ENCODE peak calls at places on chromosomes 7 and 10, in seven cellular contexts. L is left lung, C is A549, H is fibroblast of lung, K is pancreas, D is HCT116, F is tibial nerve. V is an unnamed sample. For H3K4me1, the result is how much of the 10 kb centered on the place peaks cover.

GRCh38 chr10:126187399-126187798 is 200.9 kb downstream of the ADAM12 start:
- DNase-seq in L (no peak), C (no peak), H (no peak), K (no peak), D (no peak), F (no peak), V (no peak)

GRCh38 chr7:111532625-111533024 is 29.7 kb downstream of the IMMP2L start:
- DNase-seq in L (no peak), C (no peak), H (no peak), K (no peak), D (no peak), F (no peak), V (no peak)

GRCh38 chr10:78053201-78053868 is 19.7 kb downstream of the RPS24 start:
- DNase-seq in L (no peak), C (no peak), H (peak), K (no peak), D (no peak), F (no peak), V (peak)

GRCh38 chr10:21172774-21173432 is 275.8 kb upstream of the NEBL start:
- DNase-seq in L (peak), C (peak), H (peak), K (peak), D (no peak), F (peak), V (no peak)

GRCh38 chr7:149824301-149824741 is 13.9 kb upstream of the ZNF862 start:
- DNase-seq in L (peak), C (no peak), H (no peak), K (peak), D (no peak), F (no peak), V (no peak)

GRCh38 chr7:150405584-150406310 is 26.6 kb downstream of the ZNF775 start:
- DNase-seq in L (peak), C (peak), H (no peak), K (peak), D (no peak), F (peak), V (no peak)

GRCh38 chr10:22742678-22743077 is 28.3 kb upstream of the PIP4K2A start:
- DNase-seq in L (no peak), C (no peak), H (no peak), K (no peak), D (no peak), F (no peak), V (no peak)

GRCh38 chr7:83876593-83876992 is 227.7 kb upstream of the SEMA3E start:
- DNase-seq in L (no peak), C (no peak), H (peak), K (no peak), D (no peak), F (no peak), V (peak)

GRCh38 chr7:64889686-64890162 is 13.3 kb upstream of the ZNF273 start:
- DNase-seq in L (no peak), C (no peak), H (no peak), K (no peak), D (no peak), F (no peak), V (no peak)

GRCh38 chr10:23190872-23191763 is 994 bp upstream of the PTF1A start:
- DNase-seq in L (no peak), C (no peak), H (no peak), K (no peak), D (no peak), F (no peak), V (no peak)

GRCh38 chr7:30074422-30075030 is 46.3 kb downstream of the PLEKHA8 start:
- DNase-seq in L (no peak), C (no peak), H (peak), K (no peak), D (peak), F (no peak), V (peak)

GRCh38 chr7:27526991-27527722 is 135.5 kb downstream of the HIBADH start:
- DNase-seq in L (no peak), C (no peak), H (no peak), K (no peak), D (no peak), F (peak), V (no peak)

GRCh38 chr10:32911285-32912016 is 46.6 kb downstream of the ITGB1 start:
- DNase-seq in L (no peak), C (no peak), H (no peak), K (no peak), D (no peak), F (no peak), V (no peak)

GRCh38 chr7:90188281-90188680 is 23.3 kb upstream of the STEAP2 start:
- DNase-seq in L (no peak), C (no peak), H (no peak), K (no peak), D (no peak), F (no peak), V (no peak)

GRCh38 chr7:73681031-73681430 is 2.2 kb downstream of the DNAJC30 start:
- DNase-seq in L (no peak), C (no peak), H (peak), K (no peak), D (no peak), F (no peak), V (peak)

GRCh38 chr7:73685311-73685710 is 1.9 kb downstream of the BUD23 start:
- DNase-seq in L (no peak), C (no peak), H (no peak), K (no peak), D (no peak), F (no peak), V (no peak)

GRCh38 chr7:73683916-73684693 is 708 bp downstream of the BUD23 start:
- DNase-seq in L (no peak), C (no peak), H (peak), K (no peak), D (no peak), F (no peak), V (no peak)

GRCh38 chr7:73682745-73683055 is 553 bp downstream of the DNAJC30 start:
- DNase-seq in L (peak), C (no peak), H (no peak), K (peak), D (no peak), F (no peak), V (no peak)

DNA sequence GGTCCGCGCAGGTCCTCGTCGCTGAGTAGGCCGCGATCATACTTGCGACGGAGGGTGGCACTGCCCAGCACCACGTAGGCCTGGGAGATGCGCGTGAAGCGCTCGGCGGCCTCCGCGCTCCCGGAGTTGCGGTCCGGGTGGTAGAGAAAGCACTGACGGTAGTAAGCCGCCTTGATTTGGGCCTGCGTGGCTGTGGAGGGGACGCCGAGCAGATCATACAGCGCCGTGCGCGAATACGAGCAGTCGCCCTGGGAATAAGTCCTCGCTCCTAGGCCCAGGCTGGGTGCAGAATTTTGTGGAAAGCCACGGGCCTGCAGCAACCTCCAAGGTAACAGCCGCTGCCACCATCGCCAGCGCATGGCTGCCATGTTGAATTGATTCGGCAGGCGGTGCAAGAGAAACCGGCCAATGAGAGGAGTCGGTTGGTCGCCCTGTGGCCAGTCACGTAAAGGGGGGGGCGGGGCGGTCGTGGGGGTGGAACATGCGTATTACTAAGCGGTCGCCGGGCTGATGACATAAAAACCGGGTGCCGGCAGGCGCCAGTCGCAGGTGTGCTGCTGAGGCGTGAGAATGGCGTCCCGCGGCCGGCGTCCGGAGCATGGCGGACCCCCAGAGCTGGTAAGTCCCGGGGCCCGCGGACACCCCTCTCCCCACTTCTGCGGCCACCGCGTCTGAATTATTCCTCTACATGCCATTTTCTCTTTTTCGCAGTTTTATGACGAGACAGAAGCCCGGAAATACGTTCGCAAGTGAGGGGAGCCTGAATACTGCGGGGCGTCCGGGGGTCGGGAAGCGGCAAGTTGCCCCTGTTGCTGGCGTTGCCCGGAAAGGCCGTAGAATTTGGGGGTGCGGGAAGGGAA is at the start of the genes BUD23 and DNAJC30:
- DNase-seq in L (peak), C (peak), H (peak), K (peak), D (peak), F (peak), V (peak)
- H3K27ac ChIP-seq in L (peak), C (peak), H (peak), K (peak), D (peak), F (peak), V (peak)

GRCh38 chr10:97854735-97855134 is 5.1 kb downstream of the GOLGA7B start:
- DNase-seq in L (no peak), C (no peak), H (no peak), K (no peak), D (no peak), F (no peak), V (peak)

GRCh38 chr10:97861924-97862323 is 12.3 kb downstream of the GOLGA7B start:
- DNase-seq in L (no peak), C (no peak), H (no peak), K (no peak), D (no peak), F (no peak), V (no peak)

GRCh38 chr10:97853006-97853405 is 3.4 kb downstream of the GOLGA7B start:
- DNase-seq in L (no peak), C (no peak), H (no peak), K (no peak), D (no peak), F (no peak), V (no peak)

GRCh38 chr10:97861351-97861750 is 11.7 kb downstream of the GOLGA7B start:
- DNase-seq in L (no peak), C (peak), H (peak), K (no peak), D (no peak), F (no peak), V (peak)

DNA sequence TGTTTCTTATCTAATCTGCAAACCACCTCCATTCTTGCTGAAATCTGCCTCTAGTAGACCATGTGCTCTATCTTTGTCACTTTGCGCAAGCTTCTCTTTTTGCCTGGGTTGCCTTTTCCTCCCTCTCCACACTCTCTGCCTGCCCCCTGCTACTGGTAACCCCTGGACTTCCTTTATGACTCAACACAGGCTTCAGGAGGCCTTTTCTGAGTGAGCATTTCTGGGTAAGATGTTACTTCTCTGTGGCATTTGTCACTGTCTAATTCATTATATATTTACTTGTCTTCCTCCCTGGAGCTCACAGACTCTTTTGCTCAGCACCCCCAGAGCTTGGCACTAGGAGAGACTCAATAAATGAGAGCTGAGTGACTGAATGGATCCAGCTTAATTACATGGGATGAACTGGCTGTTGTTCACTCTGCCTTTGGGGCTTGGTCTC is 8.4 kb downstream of the GOLGA7B start:
- DNase-seq in L (no peak), C (no peak), H (no peak), K (no peak), D (no peak), F (no peak), V (no peak)
- TF ChIP-seq CTCF in L (no peak), C (no peak), H (no peak), K (no peak), D (no peak), F (no peak), V (no peak)

GRCh38 chr10:101135151-101136006 is 4.3 kb downstream of the TLX1 start:
- DNase-seq in L (no peak), C (no peak), H (no peak), K (peak), D (no peak), F (no peak), V (no peak)
- H3K4me1 ChIP-seq in L (under half), C (under half), H (under half), K (under half), D (under half), F (under half), V (under half)

DNA sequence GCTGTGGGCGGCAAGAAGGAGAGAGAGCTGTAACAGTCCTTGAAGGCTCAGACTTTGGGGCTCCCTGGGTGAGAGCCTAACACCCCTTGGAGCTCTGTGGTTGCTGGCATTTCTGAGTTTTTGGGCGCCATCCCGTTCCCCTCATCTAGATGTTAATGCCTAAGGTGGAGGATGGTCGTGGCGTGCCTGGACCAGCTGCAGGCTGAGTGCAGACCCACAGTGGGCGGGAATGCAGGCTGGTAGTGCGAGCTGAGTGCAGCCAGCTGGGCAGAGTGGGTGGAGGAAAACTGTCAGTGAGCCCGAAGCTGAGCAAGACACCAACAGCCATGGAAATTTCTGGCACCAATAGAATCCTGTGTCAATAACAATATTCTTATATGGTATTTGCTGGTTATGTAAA is 403.0 kb downstream of the ANKRD7 start:
- DNase-seq in L (no peak), C (no peak), H (no peak), K (peak), D (no peak), F (no peak), V (no peak)
- H3K27ac ChIP-seq in L (no peak), C (no peak), H (no peak), K (no peak), D (no peak), F (no peak), V (no peak)

DNA sequence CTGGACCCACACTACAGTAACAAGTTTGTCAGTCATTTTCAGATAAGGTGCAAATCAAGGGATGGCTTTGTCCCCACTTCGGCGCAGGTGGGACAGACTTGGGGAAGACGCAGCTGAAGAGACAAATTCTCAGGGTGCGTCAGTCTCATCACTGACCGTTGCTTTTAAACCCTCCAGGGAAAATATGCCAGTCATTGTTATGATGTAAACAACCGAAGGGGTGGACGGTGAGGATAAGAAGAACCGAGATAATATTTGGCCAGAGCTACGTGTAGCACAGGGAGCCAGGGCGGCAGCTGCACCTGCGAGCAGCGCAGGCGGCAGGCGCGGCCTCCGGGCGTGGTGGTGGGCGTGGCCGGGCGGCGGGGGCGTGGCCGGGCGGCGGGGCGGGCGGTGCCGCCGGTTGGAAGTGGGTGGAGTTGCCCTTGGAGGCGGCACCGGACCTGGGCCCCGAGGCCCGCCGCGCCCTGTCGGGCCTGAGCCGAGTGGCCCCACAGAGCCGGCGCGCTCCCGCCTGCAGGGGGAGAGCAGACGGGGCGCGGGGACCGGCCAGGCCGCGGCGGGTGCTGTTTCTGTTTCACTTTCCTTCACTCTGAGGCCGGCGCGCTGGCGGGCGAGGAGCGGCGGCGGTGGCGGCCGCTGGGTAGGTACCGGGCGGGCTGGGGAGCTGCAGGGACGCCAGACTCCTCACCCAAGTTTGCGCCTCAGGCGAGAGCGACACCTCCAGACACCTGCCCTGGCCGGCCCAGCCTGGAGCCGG is at the start of gene PCGF5:
- DNase-seq in L (peak), C (peak), H (peak), K (peak), D (peak), F (peak), V (peak)
- TF ChIP-seq CTCF in L (peak), C (peak), H (no peak), K (peak), D (no peak), F (peak), V (peak)

GRCh38 chr7:880450-880849 is 4.1 kb downstream of the GET4 start:
- DNase-seq in L (peak), C (no peak), H (no peak), K (peak), D (no peak), F (no peak), V (no peak)

GRCh38 chr7:883029-884021 is 7.0 kb downstream of the GET4 start:
- DNase-seq in L (peak), C (no peak), H (no peak), K (peak), D (no peak), F (no peak), V (no peak)

GRCh38 chr7:881441-882234 is 5.3 kb downstream of the GET4 start:
- DNase-seq in L (peak), C (no peak), H (no peak), K (peak), D (no peak), F (no peak), V (no peak)

GRCh38 chr7:884191-885003 is 8.0 kb downstream of the GET4 start:
- DNase-seq in L (peak), C (no peak), H (no peak), K (peak), D (no peak), F (no peak), V (no peak)

DNA sequence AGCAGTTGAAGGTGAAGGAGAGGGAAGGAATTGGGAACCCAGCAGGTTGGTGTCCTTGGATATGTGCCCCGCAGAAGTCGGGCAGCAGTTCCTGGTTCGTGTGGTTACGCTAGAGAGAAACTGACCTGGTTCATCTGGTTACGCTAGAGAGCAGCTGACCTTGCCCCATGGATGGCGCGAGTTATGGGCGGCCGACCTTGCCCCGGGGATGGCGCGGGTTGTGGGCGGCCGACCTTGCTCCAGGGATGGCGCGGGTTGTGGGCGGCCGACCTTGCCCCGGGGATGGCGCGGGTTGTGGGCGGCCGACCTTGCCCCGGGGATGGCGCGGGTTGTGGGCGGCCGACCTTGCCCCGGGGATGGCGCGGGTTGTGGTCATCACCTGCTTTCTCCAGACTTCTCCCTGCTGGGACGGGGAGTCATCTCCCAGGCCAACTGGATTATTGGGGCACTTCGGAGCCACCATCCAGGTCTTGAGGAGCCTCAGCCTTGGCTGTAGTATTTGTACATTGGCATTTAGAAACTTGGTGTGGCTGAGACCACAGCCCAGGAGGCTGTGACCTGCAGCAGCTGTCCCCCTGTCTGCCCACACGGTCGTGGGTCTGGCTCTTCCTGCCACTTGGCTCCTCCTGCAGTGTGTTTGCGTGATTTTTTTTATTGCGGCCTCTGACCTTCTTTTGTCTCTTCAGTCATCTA is 6.1 kb downstream of the GET4 start:
- DNase-seq in L (peak), C (no peak), H (no peak), K (peak), D (no peak), F (no peak), V (no peak)
- H3K4me1 ChIP-seq in L (under half), C (under half), H (under half), K (half or more), D (under half), F (under half), V (under half)

V was measured in foreskin keratinocyte.